ENCODE peak calls at places on chromosomes 3 and 15, in four cellular contexts. One of them, this sample, is unnamed.

GRCh38 chr3:45659661-45660566 is 29.3 kb upstream of the SACM1L start:
- DNase-seq in dorsolateral prefrontal cortex: peak
- DNase-seq in heart right ventricle: peak
- DNase-seq in foreskin fibroblast: peak
- DNase-seq in this sample: peak

GRCh38 chr15:69018951-69019350 is 4.5 kb downstream of the NOX5 start:
- DNase-seq in dorsolateral prefrontal cortex: no peak
- DNase-seq in heart right ventricle: no peak
- DNase-seq in foreskin fibroblast: no peak
- DNase-seq in this sample: no peak

GRCh38 chr3:54122802-54123537 is 618 bp downstream of the CACNA2D3 start:
- DNase-seq in dorsolateral prefrontal cortex: no peak
- DNase-seq in heart right ventricle: no peak
- DNase-seq in foreskin fibroblast: no peak
- DNase-seq in this sample: no peak

GRCh38 chr3:73192036-73192738 is 130.7 kb downstream of the EBLN2 start:
- DNase-seq in dorsolateral prefrontal cortex: no peak
- DNase-seq in heart right ventricle: no peak
- DNase-seq in foreskin fibroblast: no peak
- DNase-seq in this sample: no peak

GRCh38 chr3:97197083-97197482 is 382.7 kb downstream of the EPHA6 start:
- DNase-seq in dorsolateral prefrontal cortex: no peak
- DNase-seq in heart right ventricle: no peak
- DNase-seq in foreskin fibroblast: no peak
- DNase-seq in this sample: no peak

GRCh38 chr15:72584006-72584405 is 70.5 kb upstream of the GOLGA6B start:
- DNase-seq in dorsolateral prefrontal cortex: no peak
- DNase-seq in heart right ventricle: no peak
- DNase-seq in foreskin fibroblast: peak
- DNase-seq in this sample: no peak

GRCh38 chr3:82595530-82595929 is 834.1 kb upstream of the GBE1 start:
- DNase-seq in dorsolateral prefrontal cortex: no peak
- DNase-seq in heart right ventricle: no peak
- DNase-seq in foreskin fibroblast: no peak
- DNase-seq in this sample: no peak

GRCh38 chr15:39887832-39888231 is 32.2 kb downstream of the GPR176 start:
- DNase-seq in dorsolateral prefrontal cortex: no peak
- DNase-seq in heart right ventricle: no peak
- DNase-seq in foreskin fibroblast: peak
- DNase-seq in this sample: no peak

DNA sequence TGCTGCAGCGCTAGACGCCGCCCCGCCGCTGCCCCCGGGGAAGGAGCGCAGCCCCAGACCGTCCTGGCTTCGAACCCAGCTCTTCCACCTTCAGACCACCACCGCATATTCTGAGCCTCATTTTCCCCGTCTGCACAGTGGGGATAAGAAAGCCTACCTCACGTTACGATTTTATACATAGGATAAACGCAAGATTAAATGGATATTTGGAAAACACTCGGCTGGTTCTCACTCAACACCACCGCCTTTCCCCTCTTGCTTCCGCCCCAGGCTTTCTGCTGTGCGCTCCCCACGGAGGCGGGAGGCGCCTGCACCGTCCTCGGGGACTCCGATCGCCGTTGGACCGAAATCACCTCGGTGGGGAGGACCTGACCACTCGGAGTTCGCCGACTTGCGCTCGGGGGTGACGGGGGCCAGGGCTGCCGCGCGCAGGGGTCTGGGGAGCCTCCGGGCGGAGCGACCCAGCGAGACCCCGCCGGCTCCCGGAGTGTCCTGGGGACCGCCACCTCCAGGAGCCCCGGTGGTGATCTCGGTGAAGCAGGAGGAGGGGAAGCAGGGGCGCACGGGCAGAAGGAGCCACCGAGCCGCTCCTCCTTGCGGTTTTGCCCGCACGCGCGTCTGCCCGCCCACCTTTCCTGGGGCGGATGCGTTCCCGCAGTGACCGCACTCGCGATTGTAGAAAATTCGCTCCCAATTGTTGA is 4.0 kb downstream of the FBXL22 start:
- DNase-seq in dorsolateral prefrontal cortex: peak
- DNase-seq in heart right ventricle: peak
- DNase-seq in foreskin fibroblast: peak
- DNase-seq in this sample: no peak
- H3K4me3 ChIP-seq in dorsolateral prefrontal cortex: peak
- H3K4me3 ChIP-seq in heart right ventricle: peak
- H3K4me3 ChIP-seq in foreskin fibroblast: peak
- H3K4me3 ChIP-seq in this sample: peak

DNA sequence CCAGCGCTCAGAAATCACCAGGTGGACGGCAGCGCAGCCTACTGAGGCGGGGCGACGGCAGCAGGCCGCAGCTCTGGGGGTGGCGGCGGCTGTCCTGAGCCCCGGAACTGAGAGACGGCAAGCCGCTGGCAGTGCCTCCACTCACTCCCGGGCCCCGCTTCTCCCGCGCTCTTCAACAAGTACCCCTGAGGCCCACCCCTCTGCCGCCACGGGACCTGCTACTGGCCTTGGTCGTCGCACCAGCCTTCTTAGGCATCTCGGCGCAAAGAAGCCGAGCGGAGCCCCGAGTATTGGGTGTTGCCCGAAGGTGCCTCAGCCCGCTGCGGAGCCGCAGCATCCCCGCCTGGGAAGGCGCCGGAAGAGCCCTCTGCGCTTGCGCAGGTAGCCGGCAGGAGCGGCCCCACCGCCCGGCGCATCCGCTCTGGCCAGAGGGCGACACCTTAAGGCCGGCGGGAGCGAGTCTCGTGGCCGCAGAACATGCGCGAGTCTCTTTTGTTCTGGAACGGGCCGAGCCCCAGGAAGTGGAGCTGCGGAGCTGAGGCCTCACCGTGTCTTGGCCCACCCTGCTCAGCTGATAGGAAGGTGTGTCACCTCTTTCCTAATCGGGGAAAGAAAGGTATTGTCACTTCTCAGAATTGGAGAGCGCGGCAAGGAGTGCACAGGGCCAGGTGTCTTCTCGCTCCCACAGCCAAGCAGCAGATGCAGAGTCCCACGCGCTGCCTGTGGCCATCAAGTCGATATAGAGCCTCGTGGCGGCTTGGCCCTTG is at the start of gene C15orf40:
- DNase-seq in dorsolateral prefrontal cortex: peak
- DNase-seq in heart right ventricle: peak
- DNase-seq in foreskin fibroblast: peak
- DNase-seq in this sample: peak
- TF ChIP-seq CTCF in dorsolateral prefrontal cortex: peak
- TF ChIP-seq CTCF in heart right ventricle: peak
- TF ChIP-seq CTCF in foreskin fibroblast: peak
- TF ChIP-seq CTCF in this sample: peak

GRCh38 chr3:134357914-134358811 is 16.1 kb downstream of the AMOTL2 start:
- DNase-seq in dorsolateral prefrontal cortex: no peak
- DNase-seq in heart right ventricle: no peak
- DNase-seq in foreskin fibroblast: peak
- DNase-seq in this sample: peak
- H3K4me3 ChIP-seq in dorsolateral prefrontal cortex: no peak
- H3K4me3 ChIP-seq in heart right ventricle: no peak
- H3K4me3 ChIP-seq in foreskin fibroblast: no peak
- H3K4me3 ChIP-seq in this sample: no peak

DNA sequence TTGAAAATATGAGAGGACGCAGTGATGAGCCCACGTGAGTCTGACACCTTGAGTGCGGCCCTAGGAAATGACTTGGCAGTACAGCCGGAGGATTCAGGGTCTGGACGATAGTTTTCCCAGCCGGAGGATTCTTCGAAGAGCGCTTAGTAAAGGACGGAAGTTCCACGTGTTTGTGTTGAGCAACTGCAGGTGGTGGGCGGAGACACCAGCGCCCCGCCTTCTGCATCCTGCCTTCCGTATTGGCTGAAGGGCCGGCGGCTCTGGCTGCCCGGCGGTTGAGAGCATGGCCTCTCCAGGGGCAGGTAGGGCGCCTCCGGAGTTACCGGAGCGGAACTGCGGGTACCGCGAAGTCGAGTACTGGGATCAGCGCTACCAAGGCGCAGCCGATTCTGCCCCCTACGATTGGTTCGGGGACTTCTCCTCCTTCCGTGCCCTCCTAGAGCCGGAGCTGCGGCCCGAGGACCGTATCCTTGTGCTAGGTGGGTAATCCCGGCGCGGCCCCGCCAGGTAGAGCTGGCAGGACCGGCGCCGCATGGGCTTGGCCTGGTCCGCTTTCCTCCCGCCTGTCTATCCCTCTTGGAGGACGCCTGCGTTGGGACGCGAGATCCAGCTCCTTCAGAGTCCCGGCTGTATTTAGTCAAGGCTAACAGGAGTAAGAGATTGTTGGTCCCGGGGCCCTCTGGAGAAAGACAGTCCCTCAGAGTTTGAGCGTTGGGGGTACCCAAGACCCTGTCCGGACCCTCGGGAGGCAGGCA is at the start of gene EEF1AKMT4:
- DNase-seq in dorsolateral prefrontal cortex: peak
- DNase-seq in heart right ventricle: peak
- DNase-seq in foreskin fibroblast: peak
- DNase-seq in this sample: peak
- TF ChIP-seq CTCF in dorsolateral prefrontal cortex: peak
- TF ChIP-seq CTCF in heart right ventricle: peak
- TF ChIP-seq CTCF in foreskin fibroblast: peak
- TF ChIP-seq CTCF in this sample: peak

GRCh38 chr3:194255252-194256039 is 95.7 kb downstream of the CPN2 start:
- DNase-seq in dorsolateral prefrontal cortex: no peak
- DNase-seq in heart right ventricle: peak
- DNase-seq in foreskin fibroblast: no peak
- DNase-seq in this sample: no peak
- H3K4me3 ChIP-seq in dorsolateral prefrontal cortex: peak
- H3K4me3 ChIP-seq in heart right ventricle: no peak
- H3K4me3 ChIP-seq in foreskin fibroblast: no peak
- H3K4me3 ChIP-seq in this sample: no peak

GRCh38 chr3:150765949-150766720 is 3.2 kb upstream of the SIAH2 start:
- DNase-seq in dorsolateral prefrontal cortex: no peak
- DNase-seq in heart right ventricle: no peak
- DNase-seq in foreskin fibroblast: peak
- DNase-seq in this sample: no peak
- TF ChIP-seq CTCF in dorsolateral prefrontal cortex: no peak
- TF ChIP-seq CTCF in heart right ventricle: no peak
- TF ChIP-seq CTCF in foreskin fibroblast: no peak
- TF ChIP-seq CTCF in this sample: no peak

GRCh38 chr3:36989568-36989967 is 3.4 kb downstream of the EPM2AIP1 start:
- DNase-seq in dorsolateral prefrontal cortex: no peak
- DNase-seq in heart right ventricle: no peak
- DNase-seq in foreskin fibroblast: no peak
- DNase-seq in this sample: no peak
- H3K4me3 ChIP-seq in dorsolateral prefrontal cortex: peak
- H3K4me3 ChIP-seq in heart right ventricle: peak
- H3K4me3 ChIP-seq in foreskin fibroblast: peak
- H3K4me3 ChIP-seq in this sample: no peak

GRCh38 chr3:50258979-50259378 is 10.0 kb upstream of the SEMA3B start:
- DNase-seq in dorsolateral prefrontal cortex: no peak
- DNase-seq in heart right ventricle: peak
- DNase-seq in foreskin fibroblast: no peak
- DNase-seq in this sample: no peak
- TF ChIP-seq CTCF in dorsolateral prefrontal cortex: no peak
- TF ChIP-seq CTCF in heart right ventricle: no peak
- TF ChIP-seq CTCF in foreskin fibroblast: no peak
- TF ChIP-seq CTCF in this sample: peak

GRCh38 chr3:193552911-193553310 is 1.8 kb downstream of the ATP13A4 start:
- DNase-seq in dorsolateral prefrontal cortex: no peak
- DNase-seq in heart right ventricle: no peak
- DNase-seq in foreskin fibroblast: no peak
- DNase-seq in this sample: no peak

GRCh38 chr3:193559100-193559499 is 4.4 kb upstream of the ATP13A4 start:
- DNase-seq in dorsolateral prefrontal cortex: no peak
- DNase-seq in heart right ventricle: no peak
- DNase-seq in foreskin fibroblast: no peak
- DNase-seq in this sample: no peak

GRCh38 chr3:193556841-193557240 is 2.1 kb upstream of the ATP13A4 start:
- DNase-seq in dorsolateral prefrontal cortex: no peak
- DNase-seq in heart right ventricle: no peak
- DNase-seq in foreskin fibroblast: no peak
- DNase-seq in this sample: no peak

GRCh38 chr3:193553606-193554005 is 1.1 kb downstream of the ATP13A4 start:
- DNase-seq in dorsolateral prefrontal cortex: no peak
- DNase-seq in heart right ventricle: no peak
- DNase-seq in foreskin fibroblast: no peak
- DNase-seq in this sample: no peak

DNA sequence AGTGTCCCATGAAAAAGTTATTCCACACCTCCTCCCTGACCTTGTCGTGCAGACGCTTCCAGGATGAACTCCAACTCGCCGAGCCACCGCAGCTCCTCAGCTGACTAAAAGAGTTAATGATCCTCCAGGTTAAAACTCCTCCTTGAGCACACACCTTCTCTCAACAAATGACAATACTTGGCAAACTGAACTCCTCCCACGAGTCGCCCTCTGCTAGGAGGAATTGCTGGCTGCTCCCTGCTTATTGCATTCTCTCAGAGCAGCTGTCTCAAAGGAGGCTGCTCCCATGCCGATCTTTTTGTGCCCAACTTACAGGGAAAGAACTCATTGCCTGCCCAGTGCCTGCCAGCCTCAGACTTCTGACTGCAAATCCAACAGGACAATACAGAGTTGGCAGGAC is at the start of gene ATP13A4:
- DNase-seq in dorsolateral prefrontal cortex: no peak
- DNase-seq in heart right ventricle: no peak
- DNase-seq in foreskin fibroblast: no peak
- DNase-seq in this sample: no peak
- H3K4me3 ChIP-seq in dorsolateral prefrontal cortex: peak
- H3K4me3 ChIP-seq in heart right ventricle: no peak
- H3K4me3 ChIP-seq in foreskin fibroblast: no peak
- H3K4me3 ChIP-seq in this sample: no peak

This sample was measured in AG04449.